ENCODE peak calls at places on chromosomes 3 and 15, in four cellular contexts. One of them, this sample, is unnamed.

GRCh38 chr3:190811775-190812480 is 50.6 kb downstream of the GMNC start:
- DNase-seq in cardiac muscle cell: peak
- DNase-seq in astrocyte: peak
- DNase-seq in IMR-90: peak
- DNase-seq in this sample: peak

GRCh38 chr15:80533934-80534333 is 129.8 kb downstream of the ARNT2 start:
- DNase-seq in cardiac muscle cell: no peak
- DNase-seq in astrocyte: no peak
- DNase-seq in IMR-90: no peak
- DNase-seq in this sample: no peak

GRCh38 chr15:77192451-77192850 is 121.5 kb upstream of the TSPAN3 start:
- DNase-seq in cardiac muscle cell: no peak
- DNase-seq in astrocyte: no peak
- DNase-seq in IMR-90: no peak
- DNase-seq in this sample: no peak

GRCh38 chr3:100709840-100710235 is 544 bp downstream of the TFG start:
- DNase-seq in cardiac muscle cell: peak
- DNase-seq in astrocyte: peak
- DNase-seq in IMR-90: peak
- DNase-seq in this sample: peak

GRCh38 chr3:66709464-66710058 is 208.7 kb upstream of the LRIG1 start:
- DNase-seq in cardiac muscle cell: no peak
- DNase-seq in astrocyte: no peak
- DNase-seq in IMR-90: no peak
- DNase-seq in this sample: no peak

GRCh38 chr3:15015456-15015855 is 49.7 kb downstream of the MRPS25 start:
- DNase-seq in cardiac muscle cell: peak
- DNase-seq in astrocyte: no peak
- DNase-seq in IMR-90: peak
- DNase-seq in this sample: peak

GRCh38 chr3:108223928-108224327 is 1.7 kb upstream of the IFT57 start:
- DNase-seq in cardiac muscle cell: peak
- DNase-seq in astrocyte: no peak
- DNase-seq in IMR-90: peak
- DNase-seq in this sample: peak

GRCh38 chr15:79243723-79244122 is 38.8 kb upstream of the ANKRD34C start:
- DNase-seq in cardiac muscle cell: no peak
- DNase-seq in astrocyte: no peak
- DNase-seq in IMR-90: no peak
- DNase-seq in this sample: peak

GRCh38 chr3:43048470-43048869 is 57.4 kb downstream of the POMGNT2 start:
- DNase-seq in cardiac muscle cell: no peak
- DNase-seq in astrocyte: no peak
- DNase-seq in IMR-90: no peak
- DNase-seq in this sample: no peak

GRCh38 chr3:179526989-179527391 is 35.7 kb upstream of the ACTL6A start:
- DNase-seq in cardiac muscle cell: peak
- DNase-seq in astrocyte: peak
- DNase-seq in IMR-90: peak
- DNase-seq in this sample: peak

GRCh38 chr3:108053025-108053424 is 37.8 kb downstream of the CD47 start:
- DNase-seq in cardiac muscle cell: no peak
- DNase-seq in astrocyte: no peak
- DNase-seq in IMR-90: no peak
- DNase-seq in this sample: no peak

GRCh38 chr3:135987647-135988046 is 22.1 kb downstream of the PPP2R3A start:
- DNase-seq in cardiac muscle cell: peak
- DNase-seq in astrocyte: no peak
- DNase-seq in IMR-90: no peak
- DNase-seq in this sample: no peak

GRCh38 chr15:100770781-100771584 is 108.6 kb upstream of the ALDH1A3 start:
- DNase-seq in cardiac muscle cell: no peak
- DNase-seq in astrocyte: no peak
- DNase-seq in IMR-90: no peak
- DNase-seq in this sample: no peak

GRCh38 chr15:83378921-83379561 is 68.1 kb upstream of the SH3GL3 start:
- DNase-seq in cardiac muscle cell: peak
- DNase-seq in astrocyte: no peak
- DNase-seq in IMR-90: no peak
- DNase-seq in this sample: no peak

GRCh38 chr15:100291106-100291505 is 50.7 kb downstream of the ADAMTS17 start:
- DNase-seq in cardiac muscle cell: peak
- DNase-seq in astrocyte: peak
- DNase-seq in IMR-90: no peak
- DNase-seq in this sample: peak

GRCh38 chr3:135895106-135895733 is 70.3 kb upstream of the PPP2R3A start:
- DNase-seq in cardiac muscle cell: peak
- DNase-seq in astrocyte: peak
- DNase-seq in IMR-90: peak
- DNase-seq in this sample: peak

GRCh38 chr3:150308481-150308918 is 99.6 kb upstream of the TSC22D2 start:
- DNase-seq in cardiac muscle cell: peak
- DNase-seq in astrocyte: peak
- DNase-seq in IMR-90: no peak
- DNase-seq in this sample: no peak
- H3K4me3 ChIP-seq in cardiac muscle cell: no peak
- H3K4me3 ChIP-seq in astrocyte: no peak
- H3K4me3 ChIP-seq in IMR-90: no peak
- H3K4me3 ChIP-seq in this sample: no peak

DNA sequence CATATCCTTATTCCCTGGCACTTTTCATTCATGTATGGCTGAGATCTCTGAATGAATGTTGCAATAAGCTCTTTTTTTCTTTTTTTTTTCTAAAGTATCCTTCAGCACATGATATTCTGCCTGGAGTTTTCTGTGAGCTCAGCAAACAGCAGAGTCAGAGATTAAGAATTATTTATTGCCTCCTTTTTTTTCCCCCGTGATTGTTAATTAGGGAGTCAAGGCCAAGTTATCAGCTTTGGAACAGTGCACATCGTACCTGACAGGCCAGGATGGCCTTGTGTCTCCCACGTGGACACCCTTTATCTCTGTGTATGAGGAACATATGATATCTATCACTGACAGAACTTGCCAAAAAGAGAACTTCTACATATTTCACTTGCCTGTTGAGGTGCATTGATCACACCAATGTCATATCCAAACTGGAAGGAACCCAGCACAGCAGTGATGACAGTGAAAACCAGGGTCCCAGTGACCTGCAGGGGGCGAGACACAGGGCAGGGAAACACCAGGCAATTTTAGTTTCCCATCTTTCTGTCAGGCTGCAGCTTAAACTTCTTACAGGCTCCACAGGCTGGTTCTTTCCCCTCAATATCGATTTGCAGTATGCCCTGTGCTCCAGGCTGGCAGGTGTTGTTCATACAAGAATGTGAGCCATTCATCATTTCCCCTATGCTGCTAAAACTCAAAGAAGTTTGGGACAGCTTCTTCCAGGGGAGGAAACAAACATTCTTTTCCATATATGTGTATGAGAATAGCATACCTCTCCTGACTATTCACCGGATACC is 8.2 kb downstream of the SLC2A2 start:
- DNase-seq in cardiac muscle cell: no peak
- DNase-seq in astrocyte: peak
- DNase-seq in IMR-90: no peak
- DNase-seq in this sample: no peak
- TF ChIP-seq CTCF in cardiac muscle cell: peak
- TF ChIP-seq CTCF in astrocyte: no peak
- TF ChIP-seq CTCF in IMR-90: peak
- TF ChIP-seq CTCF in this sample: peak

GRCh38 chr3:173397161-173398110 is at the start of gene NLGN1:
- DNase-seq in cardiac muscle cell: peak
- DNase-seq in astrocyte: peak
- DNase-seq in IMR-90: peak
- DNase-seq in this sample: peak
- H3K4me3 ChIP-seq in cardiac muscle cell: peak
- H3K4me3 ChIP-seq in astrocyte: peak
- H3K4me3 ChIP-seq in IMR-90: peak
- H3K4me3 ChIP-seq in this sample: peak

DNA sequence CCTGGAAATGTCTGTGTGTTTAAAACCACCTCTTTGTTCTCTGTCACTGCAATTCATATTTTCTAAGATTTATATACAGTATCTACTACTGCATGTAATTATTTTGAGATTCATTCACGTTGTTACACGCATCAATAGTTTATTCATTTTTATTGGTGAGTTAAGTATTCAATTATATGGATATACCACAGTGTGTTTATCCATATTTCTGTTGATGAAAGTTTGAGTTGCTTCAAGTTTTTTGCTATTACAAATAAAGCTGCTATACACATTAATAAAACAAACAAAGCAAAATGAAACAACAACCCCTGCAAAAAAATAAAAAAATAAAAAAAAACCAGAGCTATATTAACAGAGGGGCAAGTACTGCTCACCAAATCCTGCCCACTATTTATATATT is 122.3 kb downstream of the NR2E3 start:
- DNase-seq in cardiac muscle cell: no peak
- DNase-seq in astrocyte: no peak
- DNase-seq in IMR-90: no peak
- DNase-seq in this sample: no peak
- TF ChIP-seq CTCF in cardiac muscle cell: no peak
- TF ChIP-seq CTCF in astrocyte: no peak
- TF ChIP-seq CTCF in IMR-90: no peak
- TF ChIP-seq CTCF in this sample: no peak

GRCh38 chr15:69660114-69660513 is 207.5 kb downstream of the RPLP1 start:
- DNase-seq in cardiac muscle cell: no peak
- DNase-seq in astrocyte: no peak
- DNase-seq in IMR-90: no peak
- DNase-seq in this sample: no peak

GRCh38 chr15:69661871-69662667 is 209.5 kb downstream of the RPLP1 start:
- DNase-seq in cardiac muscle cell: no peak
- DNase-seq in astrocyte: no peak
- DNase-seq in IMR-90: no peak
- DNase-seq in this sample: no peak

GRCh38 chr15:69661446-69661845 is 208.8 kb downstream of the RPLP1 start:
- DNase-seq in cardiac muscle cell: no peak
- DNase-seq in astrocyte: no peak
- DNase-seq in IMR-90: no peak
- DNase-seq in this sample: no peak

GRCh38 chr15:69659454-69660050 is 206.9 kb downstream of the RPLP1 start:
- DNase-seq in cardiac muscle cell: no peak
- DNase-seq in astrocyte: no peak
- DNase-seq in IMR-90: no peak
- DNase-seq in this sample: no peak

GRCh38 chr15:69660658-69661405 is 208.2 kb downstream of the RPLP1 start:
- DNase-seq in cardiac muscle cell: no peak
- DNase-seq in astrocyte: no peak
- DNase-seq in IMR-90: no peak
- DNase-seq in this sample: no peak
- H3K4me3 ChIP-seq in cardiac muscle cell: no peak
- H3K4me3 ChIP-seq in astrocyte: no peak
- H3K4me3 ChIP-seq in IMR-90: no peak
- H3K4me3 ChIP-seq in this sample: no peak

DNA sequence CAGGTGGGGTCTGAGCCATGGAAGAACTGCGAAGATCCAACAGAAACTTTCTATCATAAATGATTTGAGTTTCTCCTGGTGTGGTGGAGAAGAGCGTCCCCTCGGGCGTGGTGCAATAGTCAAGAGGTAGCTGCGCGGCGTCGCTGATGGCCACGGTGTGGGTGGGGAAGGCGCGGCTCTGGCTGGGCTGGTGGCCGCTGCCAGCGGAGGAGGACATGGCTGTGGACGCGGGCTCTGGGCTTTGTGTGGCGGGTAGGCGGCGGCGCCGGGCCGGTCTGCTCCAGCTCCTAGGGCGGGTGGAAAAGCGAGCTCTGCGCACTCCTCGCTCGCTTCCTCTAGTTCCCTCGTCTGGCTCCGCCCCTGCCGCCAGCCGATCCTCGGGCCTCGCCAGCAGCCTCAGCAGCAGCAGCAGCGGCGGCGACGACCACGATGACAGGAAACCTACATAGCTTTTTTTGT is 5.9 kb downstream of the STARD9 start:
- DNase-seq in cardiac muscle cell: peak
- DNase-seq in astrocyte: peak
- DNase-seq in IMR-90: peak
- DNase-seq in this sample: peak
- TF ChIP-seq CTCF in cardiac muscle cell: no peak
- TF ChIP-seq CTCF in astrocyte: no peak
- TF ChIP-seq CTCF in IMR-90: no peak
- TF ChIP-seq CTCF in this sample: peak

DNA sequence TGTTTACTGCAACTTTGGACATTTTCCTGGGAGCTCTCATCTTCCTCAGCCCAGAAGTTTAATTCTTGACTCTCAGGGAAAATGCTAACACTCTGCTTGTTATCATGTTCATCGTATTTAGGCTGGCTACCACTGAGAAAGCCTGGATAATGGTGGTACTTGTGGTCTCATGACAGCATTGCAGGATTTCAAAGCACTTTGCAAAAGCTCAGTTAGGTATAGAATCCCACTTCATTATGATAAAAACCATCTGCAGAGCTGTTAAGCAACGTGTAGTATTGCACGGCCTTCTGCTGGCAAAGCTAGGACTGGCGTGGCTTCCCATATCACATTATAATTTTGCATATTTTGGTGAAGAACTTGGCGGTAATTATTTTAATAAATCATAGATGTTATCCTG is 8.9 kb downstream of the RAB8B start:
- DNase-seq in cardiac muscle cell: peak
- DNase-seq in astrocyte: no peak
- DNase-seq in IMR-90: peak
- DNase-seq in this sample: peak
- H3K4me3 ChIP-seq in cardiac muscle cell: no peak
- H3K4me3 ChIP-seq in astrocyte: no peak
- H3K4me3 ChIP-seq in IMR-90: no peak
- H3K4me3 ChIP-seq in this sample: no peak

GRCh38 chr3:9293066-9293465 is 43.6 kb upstream of the SRGAP3 start:
- DNase-seq in cardiac muscle cell: no peak
- DNase-seq in astrocyte: no peak
- DNase-seq in IMR-90: no peak
- DNase-seq in this sample: no peak

GRCh38 chr3:9295007-9295406 is 45.6 kb upstream of the SRGAP3 start:
- DNase-seq in cardiac muscle cell: no peak
- DNase-seq in astrocyte: no peak
- DNase-seq in IMR-90: no peak
- DNase-seq in this sample: no peak

GRCh38 chr3:9296241-9296640 is 46.8 kb upstream of the SRGAP3 start:
- DNase-seq in cardiac muscle cell: no peak
- DNase-seq in astrocyte: no peak
- DNase-seq in IMR-90: no peak
- DNase-seq in this sample: no peak

GRCh38 chr3:9290556-9290955 is 41.1 kb upstream of the SRGAP3 start:
- DNase-seq in cardiac muscle cell: no peak
- DNase-seq in astrocyte: no peak
- DNase-seq in IMR-90: no peak
- DNase-seq in this sample: no peak

DNA sequence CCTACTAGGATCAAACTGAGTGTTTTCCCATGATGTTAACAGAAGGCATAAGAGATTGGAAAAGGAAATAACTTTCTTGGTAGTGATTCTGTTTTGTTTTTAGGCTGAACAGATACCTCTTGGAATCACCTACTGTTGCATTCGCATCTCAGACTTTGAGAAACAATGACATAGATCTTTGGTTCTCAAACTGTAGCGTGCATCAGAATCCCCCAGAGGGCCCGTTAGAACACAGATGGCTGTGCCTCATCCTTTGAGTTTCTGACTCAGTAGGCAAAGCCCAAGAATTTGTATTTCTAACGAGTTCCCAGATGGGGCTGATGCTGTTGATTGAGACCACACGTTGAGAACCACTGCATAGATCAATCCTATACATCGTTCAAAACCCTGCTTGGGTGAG is 42.5 kb upstream of the SRGAP3 start:
- DNase-seq in cardiac muscle cell: no peak
- DNase-seq in astrocyte: no peak
- DNase-seq in IMR-90: no peak
- DNase-seq in this sample: no peak
- TF ChIP-seq CTCF in cardiac muscle cell: no peak
- TF ChIP-seq CTCF in astrocyte: no peak
- TF ChIP-seq CTCF in IMR-90: no peak
- TF ChIP-seq CTCF in this sample: no peak

This sample was measured in choroid plexus epithelial cell.